ENCODE peak calls at places on chromosome 5, in six cellular contexts. V is glutamatergic neuron, C is kidney epithelial cell, J is epithelial cell of esophagus, Z is foreskin fibroblast, T is lower leg skin. M is an unnamed sample.

GRCh38 chr5:139740993-139741672 is 54.5 kb upstream of the PSD2 start:
- DNase-seq in J (no peak), Z (no peak), V (no peak), C (no peak), T (no peak), M (no peak)

GRCh38 chr5:32089146-32090000 is 84.7 kb downstream of the GOLPH3 start:
- DNase-seq in V (no peak), T (no peak), C (no peak), J (no peak), Z (no peak), M (no peak)

GRCh38 chr5:1827410-1828397 is 26.5 kb downstream of the NDUFS6 start:
- DNase-seq in Z (no peak), C (no peak), T (no peak), J (no peak), V (no peak), M (no peak)

GRCh38 chr5:172931001-172931536 is 28.2 kb upstream of the RPL26L1 start:
- DNase-seq in J (peak), Z (peak), T (peak), V (no peak), C (peak), M (no peak)

GRCh38 chr5:73838901-73839300 is 212.9 kb downstream of the ARHGEF28 start:
- DNase-seq in V (no peak), Z (no peak), T (no peak), C (no peak), J (peak), M (no peak)

GRCh38 chr5:106521701-106522100 is 1149.0 kb downstream of the EFNA5 start:
- DNase-seq in J (peak), T (no peak), C (peak), Z (peak), V (no peak), M (no peak)

GRCh38 chr5:142501890-142502289 is 177.1 kb upstream of the SPRY4 start:
- DNase-seq in C (no peak), V (no peak), J (no peak), Z (no peak), T (no peak), M (peak)

GRCh38 chr5:94793113-94793815 is 174.8 kb downstream of the SLF1 start:
- DNase-seq in Z (peak), C (peak), V (no peak), T (no peak), J (no peak), M (no peak)

GRCh38 chr5:24773241-24773640 is 128.5 kb upstream of the CDH10 start:
- DNase-seq in T (no peak), C (peak), Z (no peak), V (no peak), J (no peak), M (no peak)

GRCh38 chr5:122156724-122157325 is 27.5 kb downstream of the ZNF474 start:
- DNase-seq in T (no peak), C (no peak), Z (peak), J (peak), V (peak), M (peak)

GRCh38 chr5:109990723-109991359 is 301.1 kb downstream of the MAN2A1 start:
- DNase-seq in V (no peak), C (no peak), Z (no peak), T (no peak), J (no peak), M (no peak)

GRCh38 chr5:156951354-156951753 is 11.7 kb downstream of the TIMD4 start:
- DNase-seq in V (no peak), Z (no peak), C (no peak), J (no peak), T (no peak), M (no peak)

GRCh38 chr5:147093138-147093537 is 141.7 kb upstream of the STK32A start:
- DNase-seq in V (no peak), C (no peak), T (no peak), Z (peak), J (peak), M (no peak)

GRCh38 chr5:132776077-132776931 is 735 bp downstream of the SEPTIN8 start:
- DNase-seq in T (no peak), V (peak), J (peak), C (no peak), Z (peak), M (peak)

GRCh38 chr5:76714771-76715483 is 999 bp upstream of the F2R start:
- DNase-seq in Z (peak), J (no peak), T (no peak), C (no peak), V (peak), M (no peak)

GRCh38 chr5:53476531-53477480 is 3.6 kb upstream of the FST start:
- DNase-seq in V (no peak), C (no peak), T (no peak), J (no peak), Z (no peak), M (no peak)

GRCh38 chr5:28523887-28524637 is 1485.7 kb upstream of the CDH9 start:
- DNase-seq in C (peak), J (peak), V (no peak), Z (peak), T (no peak), M (no peak)

DNA sequence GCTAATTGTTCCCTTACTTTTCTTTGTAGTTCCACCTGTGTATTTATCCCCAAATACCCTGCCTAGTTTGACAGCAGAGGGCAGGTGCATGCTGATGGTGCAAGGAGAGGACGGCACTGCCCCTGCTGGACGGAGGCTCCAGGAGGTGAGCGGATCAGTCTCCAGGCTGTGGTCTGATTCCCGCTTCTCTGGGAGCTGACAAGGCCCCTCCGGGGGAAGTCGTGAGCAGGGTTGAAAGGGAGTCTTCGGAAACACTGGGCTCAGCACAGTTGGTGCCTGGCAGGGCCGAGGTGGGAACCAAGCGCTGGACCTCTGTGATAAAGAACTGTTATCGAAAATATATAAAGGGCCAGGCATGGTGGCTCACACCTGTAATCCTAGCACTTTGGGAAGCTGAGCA is 52.9 kb downstream of the RASGEF1C start:
- DNase-seq in Z (no peak), C (no peak), T (peak), V (peak), J (no peak), M (peak)
- TF ChIP-seq CTCF in Z (no peak), C (no peak), T (no peak), V (peak), J (no peak), M (peak)

GRCh38 chr5:152527358-152528048 is 122.4 kb upstream of the NMUR2 start:
- DNase-seq in Z (no peak), V (no peak), T (no peak), C (no peak), J (no peak), M (no peak)
- TF ChIP-seq CTCF in Z (no peak), V (no peak), T (no peak), C (no peak), J (no peak), M (no peak)

GRCh38 chr5:87412417-87413115 is at the start of gene CCNH:
- DNase-seq in T (peak), V (peak), Z (peak), C (peak), J (peak), M (peak)
- TF ChIP-seq CTCF in T (no peak), V (no peak), Z (no peak), C (no peak), J (no peak), M (no peak)

DNA sequence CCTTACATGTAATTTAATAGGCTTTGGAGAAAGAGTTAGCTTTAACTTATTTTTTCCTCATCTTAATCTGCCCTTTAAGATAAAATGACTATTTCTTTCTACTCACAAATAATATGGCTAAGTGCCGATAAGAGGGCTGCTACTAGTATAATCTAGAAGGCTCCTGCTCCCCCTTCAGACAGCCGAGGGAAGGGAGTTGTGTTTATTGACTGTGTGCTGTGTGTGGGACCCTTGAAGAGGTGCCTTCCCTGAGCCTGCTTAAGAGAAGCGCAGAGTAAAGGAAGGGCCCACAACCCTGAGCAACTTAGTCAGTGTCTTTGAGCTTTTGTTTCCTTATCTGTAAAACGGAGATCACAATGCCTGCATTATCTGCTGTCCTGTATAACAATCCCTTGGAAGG is 28.1 kb upstream of the CKMT2 start:
- DNase-seq in Z (no peak), C (no peak), T (no peak), J (no peak), V (no peak), M (no peak)
- TF ChIP-seq CTCF in Z (no peak), C (no peak), T (no peak), J (no peak), V (no peak), M (no peak)

GRCh38 chr5:14305045-14305444 is 161.9 kb downstream of the TRIO start:
- DNase-seq in V (no peak), Z (peak), T (peak), J (peak), C (peak), M (no peak)
- TF ChIP-seq CTCF in V (no peak), Z (no peak), T (no peak), J (no peak), C (no peak), M (no peak)

DNA sequence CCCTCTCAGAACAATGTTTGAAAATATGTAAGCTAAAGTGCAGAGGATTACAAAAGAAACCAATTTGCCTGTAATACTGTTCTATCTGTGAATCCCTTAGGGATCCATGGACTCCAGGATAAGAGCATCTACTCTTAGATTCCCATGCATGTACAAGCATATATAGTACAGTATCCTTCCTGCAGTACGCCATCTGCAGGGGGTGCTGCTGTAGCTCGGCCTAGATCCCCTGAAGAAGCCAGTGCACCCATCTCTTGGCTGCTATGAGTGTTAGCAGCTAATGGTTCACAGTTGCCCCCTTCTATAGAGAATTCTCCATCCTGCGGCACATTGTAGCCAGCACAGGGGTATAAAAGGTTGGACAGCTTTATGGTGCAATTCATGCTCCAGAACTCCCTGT is 61.8 kb upstream of the SLC30A5 start:
- DNase-seq in J (no peak), T (no peak), C (no peak), Z (no peak), V (peak), M (peak)
- TF ChIP-seq CTCF in J (no peak), T (no peak), C (no peak), Z (no peak), V (no peak), M (peak)

M was measured in WERI-Rb-1.